ENCODE peak calls at places on chromosome 9, in four cellular contexts. One of them, this sample, is unnamed.

GRCh38 chr9:126992427-126992826 is 77.8 kb downstream of the RALGPS1 start:
- DNase-seq in activated CD4-positive, alpha-beta T cell treated with anti-CD3 and anti-CD28 coated beads for 24 hours: no peak
- DNase-seq in NCI-H69: no peak
- DNase-seq in EH: no peak
- DNase-seq in this sample: no peak

GRCh38 chr9:111805841-111806241 is 11.1 kb upstream of the SHOC1 start:
- DNase-seq in activated CD4-positive, alpha-beta T cell treated with anti-CD3 and anti-CD28 coated beads for 24 hours: no peak
- DNase-seq in NCI-H69: no peak
- DNase-seq in EH: peak
- DNase-seq in this sample: no peak

GRCh38 chr9:126536836-126537465 is 76.8 kb upstream of the LMX1B start:
- DNase-seq in activated CD4-positive, alpha-beta T cell treated with anti-CD3 and anti-CD28 coated beads for 24 hours: no peak
- DNase-seq in NCI-H69: no peak
- DNase-seq in EH: no peak
- DNase-seq in this sample: no peak

GRCh38 chr9:137145731-137146526 is 7.0 kb downstream of the GRIN1 start:
- DNase-seq in activated CD4-positive, alpha-beta T cell treated with anti-CD3 and anti-CD28 coated beads for 24 hours: no peak
- DNase-seq in NCI-H69: no peak
- DNase-seq in EH: no peak
- DNase-seq in this sample: no peak

GRCh38 chr9:121447341-121447834 is 52.3 kb downstream of the GGTA1 start:
- DNase-seq in activated CD4-positive, alpha-beta T cell treated with anti-CD3 and anti-CD28 coated beads for 24 hours: no peak
- DNase-seq in NCI-H69: no peak
- DNase-seq in EH: peak
- DNase-seq in this sample: no peak

GRCh38 chr9:2967779-2968178 is 123.9 kb upstream of the PUM3 start:
- DNase-seq in activated CD4-positive, alpha-beta T cell treated with anti-CD3 and anti-CD28 coated beads for 24 hours: no peak
- DNase-seq in NCI-H69: peak
- DNase-seq in EH: peak
- DNase-seq in this sample: no peak

GRCh38 chr9:4366649-4367330 is 66.9 kb upstream of the GLIS3 start:
- DNase-seq in activated CD4-positive, alpha-beta T cell treated with anti-CD3 and anti-CD28 coated beads for 24 hours: no peak
- DNase-seq in NCI-H69: peak
- DNase-seq in EH: peak
- DNase-seq in this sample: peak

GRCh38 chr9:21996858-21997257 is 2.3 kb downstream of the CDKN2B-AS1 start:
- DNase-seq in activated CD4-positive, alpha-beta T cell treated with anti-CD3 and anti-CD28 coated beads for 24 hours: no peak
- DNase-seq in NCI-H69: no peak
- DNase-seq in EH: no peak
- DNase-seq in this sample: no peak

GRCh38 chr9:16901589-16901988 is 31.1 kb upstream of the BNC2 start:
- DNase-seq in activated CD4-positive, alpha-beta T cell treated with anti-CD3 and anti-CD28 coated beads for 24 hours: no peak
- DNase-seq in NCI-H69: no peak
- DNase-seq in EH: peak
- DNase-seq in this sample: no peak

GRCh38 chr9:107600060-107600573 is 110.5 kb upstream of the KLF4 start:
- DNase-seq in activated CD4-positive, alpha-beta T cell treated with anti-CD3 and anti-CD28 coated beads for 24 hours: no peak
- DNase-seq in NCI-H69: peak
- DNase-seq in EH: peak
- DNase-seq in this sample: no peak

GRCh38 chr9:92506184-92506857 is 24.0 kb upstream of the ASPN start:
- DNase-seq in activated CD4-positive, alpha-beta T cell treated with anti-CD3 and anti-CD28 coated beads for 24 hours: no peak
- DNase-seq in NCI-H69: no peak
- DNase-seq in EH: peak
- DNase-seq in this sample: no peak

GRCh38 chr9:82062245-82062644 is 73.7 kb downstream of the SPATA31D1 start:
- DNase-seq in activated CD4-positive, alpha-beta T cell treated with anti-CD3 and anti-CD28 coated beads for 24 hours: no peak
- DNase-seq in NCI-H69: no peak
- DNase-seq in EH: no peak
- DNase-seq in this sample: no peak

GRCh38 chr9:91419222-91420191 is 4.1 kb downstream of the NFIL3 start:
- DNase-seq in activated CD4-positive, alpha-beta T cell treated with anti-CD3 and anti-CD28 coated beads for 24 hours: no peak
- DNase-seq in NCI-H69: peak
- DNase-seq in EH: peak
- DNase-seq in this sample: no peak

GRCh38 chr9:127912882-127913281 is 4.0 kb downstream of the ST6GALNAC4 start:
- DNase-seq in activated CD4-positive, alpha-beta T cell treated with anti-CD3 and anti-CD28 coated beads for 24 hours: no peak
- DNase-seq in NCI-H69: peak
- DNase-seq in EH: no peak
- DNase-seq in this sample: no peak

GRCh38 chr9:86246752-86247161 is 12.7 kb downstream of the C9orf153 start:
- DNase-seq in activated CD4-positive, alpha-beta T cell treated with anti-CD3 and anti-CD28 coated beads for 24 hours: no peak
- DNase-seq in NCI-H69: peak
- DNase-seq in EH: no peak
- DNase-seq in this sample: no peak

GRCh38 chr9:95826183-95826838 is 49.2 kb upstream of the ERCC6L2 start:
- DNase-seq in activated CD4-positive, alpha-beta T cell treated with anti-CD3 and anti-CD28 coated beads for 24 hours: no peak
- DNase-seq in NCI-H69: no peak
- DNase-seq in EH: no peak
- DNase-seq in this sample: no peak

GRCh38 chr9:86629530-86629929 is 275.3 kb upstream of the TUT7 start:
- DNase-seq in activated CD4-positive, alpha-beta T cell treated with anti-CD3 and anti-CD28 coated beads for 24 hours: no peak
- DNase-seq in NCI-H69: no peak
- DNase-seq in EH: no peak
- DNase-seq in this sample: no peak

GRCh38 chr9:94941211-94941875 is 214.8 kb downstream of the AOPEP start:
- DNase-seq in activated CD4-positive, alpha-beta T cell treated with anti-CD3 and anti-CD28 coated beads for 24 hours: no peak
- DNase-seq in NCI-H69: peak
- DNase-seq in EH: peak
- DNase-seq in this sample: no peak

GRCh38 chr9:109088221-109088620 is 31.5 kb downstream of the TMEM245 start:
- DNase-seq in activated CD4-positive, alpha-beta T cell treated with anti-CD3 and anti-CD28 coated beads for 24 hours: no peak
- DNase-seq in NCI-H69: no peak
- DNase-seq in EH: peak
- DNase-seq in this sample: no peak

GRCh38 chr9:95505676-95506437 is 10.9 kb downstream of the PTCH1 start:
- DNase-seq in activated CD4-positive, alpha-beta T cell treated with anti-CD3 and anti-CD28 coated beads for 24 hours: no peak
- DNase-seq in NCI-H69: peak
- DNase-seq in EH: peak
- DNase-seq in this sample: peak

GRCh38 chr9:137463194-137463930 is 4.2 kb upstream of the NSMF start:
- DNase-seq in activated CD4-positive, alpha-beta T cell treated with anti-CD3 and anti-CD28 coated beads for 24 hours: no peak
- DNase-seq in NCI-H69: no peak
- DNase-seq in EH: no peak
- DNase-seq in this sample: no peak

GRCh38 chr9:89803403-89803802 is 198.6 kb downstream of the GADD45G start:
- DNase-seq in activated CD4-positive, alpha-beta T cell treated with anti-CD3 and anti-CD28 coated beads for 24 hours: no peak
- DNase-seq in NCI-H69: no peak
- DNase-seq in EH: no peak
- DNase-seq in this sample: no peak

GRCh38 chr9:2213830-2214468 is 198.8 kb downstream of the SMARCA2 start:
- DNase-seq in activated CD4-positive, alpha-beta T cell treated with anti-CD3 and anti-CD28 coated beads for 24 hours: no peak
- DNase-seq in NCI-H69: no peak
- DNase-seq in EH: no peak
- DNase-seq in this sample: no peak

GRCh38 chr9:94511134-94511942 is 43.5 kb upstream of the PCAT7 start:
- DNase-seq in activated CD4-positive, alpha-beta T cell treated with anti-CD3 and anti-CD28 coated beads for 24 hours: no peak
- DNase-seq in NCI-H69: no peak
- DNase-seq in EH: peak
- DNase-seq in this sample: no peak

GRCh38 chr9:33159760-33160127 is 7.4 kb downstream of the B4GALT1 start:
- DNase-seq in activated CD4-positive, alpha-beta T cell treated with anti-CD3 and anti-CD28 coated beads for 24 hours: peak
- DNase-seq in NCI-H69: peak
- DNase-seq in EH: peak
- DNase-seq in this sample: no peak

GRCh38 chr9:115167175-115167574 is 49.2 kb upstream of the TNC start:
- DNase-seq in activated CD4-positive, alpha-beta T cell treated with anti-CD3 and anti-CD28 coated beads for 24 hours: no peak
- DNase-seq in NCI-H69: no peak
- DNase-seq in EH: peak
- DNase-seq in this sample: no peak

GRCh38 chr9:112271466-112272098 is 61.8 kb downstream of the PTBP3 start:
- DNase-seq in activated CD4-positive, alpha-beta T cell treated with anti-CD3 and anti-CD28 coated beads for 24 hours: no peak
- DNase-seq in NCI-H69: peak
- DNase-seq in EH: peak
- DNase-seq in this sample: no peak

GRCh38 chr9:35749515-35750255 is 598 bp downstream of the RGP1 start:
- DNase-seq in activated CD4-positive, alpha-beta T cell treated with anti-CD3 and anti-CD28 coated beads for 24 hours: no peak
- DNase-seq in NCI-H69: peak
- DNase-seq in EH: peak
- DNase-seq in this sample: peak

GRCh38 chr9:18451409-18451808 is 22.5 kb upstream of the ADAMTSL1 start:
- DNase-seq in activated CD4-positive, alpha-beta T cell treated with anti-CD3 and anti-CD28 coated beads for 24 hours: no peak
- DNase-seq in NCI-H69: no peak
- DNase-seq in EH: peak
- DNase-seq in this sample: no peak

GRCh38 chr9:36328798-36329411 is 70.7 kb upstream of the GNE start:
- DNase-seq in activated CD4-positive, alpha-beta T cell treated with anti-CD3 and anti-CD28 coated beads for 24 hours: peak
- DNase-seq in NCI-H69: peak
- DNase-seq in EH: peak
- DNase-seq in this sample: peak

GRCh38 chr9:83425240-83425639 is 113.0 kb downstream of the FRMD3 start:
- DNase-seq in activated CD4-positive, alpha-beta T cell treated with anti-CD3 and anti-CD28 coated beads for 24 hours: no peak
- DNase-seq in NCI-H69: peak
- DNase-seq in EH: no peak
- DNase-seq in this sample: no peak

GRCh38 chr9:115204827-115205506 is 87.0 kb upstream of the TNC start:
- DNase-seq in activated CD4-positive, alpha-beta T cell treated with anti-CD3 and anti-CD28 coated beads for 24 hours: no peak
- DNase-seq in NCI-H69: peak
- DNase-seq in EH: peak
- DNase-seq in this sample: no peak

GRCh38 chr9:70291446-70291845 is 32.7 kb downstream of the SMC5 start:
- DNase-seq in activated CD4-positive, alpha-beta T cell treated with anti-CD3 and anti-CD28 coated beads for 24 hours: no peak
- DNase-seq in NCI-H69: no peak
- DNase-seq in EH: peak
- DNase-seq in this sample: no peak

GRCh38 chr9:119050281-119050680 is 319.0 kb downstream of the BRINP1 start:
- DNase-seq in activated CD4-positive, alpha-beta T cell treated with anti-CD3 and anti-CD28 coated beads for 24 hours: no peak
- DNase-seq in NCI-H69: no peak
- DNase-seq in EH: no peak
- DNase-seq in this sample: no peak

GRCh38 chr9:19922476-19923118 is 133.8 kb upstream of the SLC24A2 start:
- DNase-seq in activated CD4-positive, alpha-beta T cell treated with anti-CD3 and anti-CD28 coated beads for 24 hours: no peak
- DNase-seq in NCI-H69: peak
- DNase-seq in EH: peak
- DNase-seq in this sample: peak

GRCh38 chr9:99051851-99052250 is 53.1 kb upstream of the TGFBR1 start:
- DNase-seq in activated CD4-positive, alpha-beta T cell treated with anti-CD3 and anti-CD28 coated beads for 24 hours: no peak
- DNase-seq in NCI-H69: no peak
- DNase-seq in EH: no peak
- DNase-seq in this sample: no peak

GRCh38 chr9:97803167-97804058 is 49.6 kb upstream of the FOXE1 start:
- DNase-seq in activated CD4-positive, alpha-beta T cell treated with anti-CD3 and anti-CD28 coated beads for 24 hours: peak
- DNase-seq in NCI-H69: peak
- DNase-seq in EH: peak
- DNase-seq in this sample: peak